ENCODE peak calls at places on chromosomes 3 and 15, in five cellular contexts. One of them, this sample, is unnamed.

GRCh38 chr3:196414469-196414868 is 17.8 kb downstream of the UBXN7 start:
- DNase-seq in NCI-H146: no peak
- DNase-seq in fibroblast of mammary gland: no peak
- DNase-seq in ELF-1: no peak
- DNase-seq in NCI-H748 treated with DMSO at 0.1 percent for 48 hours: no peak
- DNase-seq in this sample: no peak

GRCh38 chr3:14042680-14043079 is 82.0 kb downstream of the CHCHD4 start:
- DNase-seq in NCI-H146: no peak
- DNase-seq in fibroblast of mammary gland: peak; percentile 37
- DNase-seq in ELF-1: no peak
- DNase-seq in NCI-H748 treated with DMSO at 0.1 percent for 48 hours: no peak
- DNase-seq in this sample: no peak

GRCh38 chr3:186152889-186153292 is 44.0 kb upstream of the ETV5 start:
- DNase-seq in NCI-H146: no peak
- DNase-seq in fibroblast of mammary gland: no peak
- DNase-seq in ELF-1: no peak
- DNase-seq in NCI-H748 treated with DMSO at 0.1 percent for 48 hours: no peak
- DNase-seq in this sample: no peak

GRCh38 chr3:171358171-171358890 is 101.9 kb downstream of the TNIK start:
- DNase-seq in NCI-H146: no peak
- DNase-seq in fibroblast of mammary gland: no peak
- DNase-seq in ELF-1: no peak
- DNase-seq in NCI-H748 treated with DMSO at 0.1 percent for 48 hours: no peak
- DNase-seq in this sample: no peak

GRCh38 chr15:91824256-91824655 is 29.3 kb upstream of the SLCO3A1 start:
- DNase-seq in NCI-H146: no peak
- DNase-seq in fibroblast of mammary gland: peak; percentile 4
- DNase-seq in ELF-1: no peak
- DNase-seq in NCI-H748 treated with DMSO at 0.1 percent for 48 hours: no peak
- DNase-seq in this sample: no peak

GRCh38 chr3:114627760-114628159 is 333.9 kb downstream of the TIGIT start:
- DNase-seq in NCI-H146: no peak
- DNase-seq in fibroblast of mammary gland: peak; percentile 73
- DNase-seq in ELF-1: no peak
- DNase-seq in NCI-H748 treated with DMSO at 0.1 percent for 48 hours: no peak
- DNase-seq in this sample: no peak

GRCh38 chr3:133136114-133137041 is 98.2 kb downstream of the TMEM108 start:
- DNase-seq in NCI-H146: peak; percentile 98
- DNase-seq in fibroblast of mammary gland: peak; percentile 9
- DNase-seq in ELF-1: no peak
- DNase-seq in NCI-H748 treated with DMSO at 0.1 percent for 48 hours: peak; percentile 73
- DNase-seq in this sample: no peak

GRCh38 chr3:52784021-52784621 is 6.7 kb downstream of the ITIH1 start:
- DNase-seq in NCI-H146: no peak
- DNase-seq in fibroblast of mammary gland: no peak
- DNase-seq in ELF-1: no peak
- DNase-seq in NCI-H748 treated with DMSO at 0.1 percent for 48 hours: no peak
- DNase-seq in this sample: no peak

GRCh38 chr3:46947981-46948791 is 28.4 kb downstream of the CCDC12 start:
- DNase-seq in NCI-H146: peak; percentile 23
- DNase-seq in fibroblast of mammary gland: peak; percentile 36
- DNase-seq in ELF-1: peak; percentile 59
- DNase-seq in NCI-H748 treated with DMSO at 0.1 percent for 48 hours: no peak
- DNase-seq in this sample: no peak

GRCh38 chr3:143070977-143071551 is 48.5 kb upstream of the CHST2 start:
- DNase-seq in NCI-H146: no peak
- DNase-seq in fibroblast of mammary gland: peak; percentile 89
- DNase-seq in ELF-1: peak; percentile 69
- DNase-seq in NCI-H748 treated with DMSO at 0.1 percent for 48 hours: no peak
- DNase-seq in this sample: no peak

GRCh38 chr3:38129058-38129457 is 7.9 kb downstream of the ACAA1 start:
- DNase-seq in NCI-H146: no peak
- DNase-seq in fibroblast of mammary gland: no peak
- DNase-seq in ELF-1: no peak
- DNase-seq in NCI-H748 treated with DMSO at 0.1 percent for 48 hours: no peak
- DNase-seq in this sample: no peak

GRCh38 chr3:192409838-192410683 is 317.3 kb downstream of the FGF12 start:
- DNase-seq in NCI-H146: peak; percentile 85
- DNase-seq in fibroblast of mammary gland: no peak
- DNase-seq in ELF-1: peak; percentile 21
- DNase-seq in NCI-H748 treated with DMSO at 0.1 percent for 48 hours: peak; percentile 2
- DNase-seq in this sample: peak; percentile 22

GRCh38 chr15:43880406-43881184 is 53.8 kb downstream of the WDR76 start:
- DNase-seq in NCI-H146: no peak
- DNase-seq in fibroblast of mammary gland: peak; percentile 38
- DNase-seq in ELF-1: no peak
- DNase-seq in NCI-H748 treated with DMSO at 0.1 percent for 48 hours: no peak
- DNase-seq in this sample: no peak

GRCh38 chr3:50924638-50925037 is 249.9 kb downstream of the DOCK3 start:
- DNase-seq in NCI-H146: no peak
- DNase-seq in fibroblast of mammary gland: no peak
- DNase-seq in ELF-1: no peak
- DNase-seq in NCI-H748 treated with DMSO at 0.1 percent for 48 hours: no peak
- DNase-seq in this sample: no peak

GRCh38 chr15:97115764-97116075 is 785.2 kb downstream of the NR2F2 start:
- DNase-seq in NCI-H146: no peak
- DNase-seq in fibroblast of mammary gland: no peak
- DNase-seq in ELF-1: no peak
- DNase-seq in NCI-H748 treated with DMSO at 0.1 percent for 48 hours: no peak
- DNase-seq in this sample: no peak

GRCh38 chr15:27492021-27492621 is 521.1 kb downstream of the GABRG3 start:
- DNase-seq in NCI-H146: no peak
- DNase-seq in fibroblast of mammary gland: no peak
- DNase-seq in ELF-1: no peak
- DNase-seq in NCI-H748 treated with DMSO at 0.1 percent for 48 hours: no peak
- DNase-seq in this sample: no peak

GRCh38 chr3:131669590-131669989 is 166.8 kb upstream of the MRPL3 start:
- DNase-seq in NCI-H146: no peak
- DNase-seq in fibroblast of mammary gland: no peak
- DNase-seq in ELF-1: no peak
- DNase-seq in NCI-H748 treated with DMSO at 0.1 percent for 48 hours: no peak
- DNase-seq in this sample: no peak

GRCh38 chr3:27380433-27381357 is 11.5 kb upstream of the NEK10 start:
- DNase-seq in NCI-H146: no peak
- DNase-seq in fibroblast of mammary gland: no peak
- DNase-seq in ELF-1: no peak
- DNase-seq in NCI-H748 treated with DMSO at 0.1 percent for 48 hours: no peak
- DNase-seq in this sample: no peak

GRCh38 chr15:67244966-67245478 is 9.4 kb downstream of the AAGAB start:
- DNase-seq in NCI-H146: no peak
- DNase-seq in fibroblast of mammary gland: peak; percentile 85
- DNase-seq in ELF-1: no peak
- DNase-seq in NCI-H748 treated with DMSO at 0.1 percent for 48 hours: no peak
- DNase-seq in this sample: no peak

GRCh38 chr3:106514431-106514830 is 645.6 kb upstream of the CBLB start:
- DNase-seq in NCI-H146: no peak
- DNase-seq in fibroblast of mammary gland: no peak
- DNase-seq in ELF-1: no peak
- DNase-seq in NCI-H748 treated with DMSO at 0.1 percent for 48 hours: no peak
- DNase-seq in this sample: no peak

GRCh38 chr15:101328001-101328400 is 33.0 kb upstream of the SNRPA1 start:
- DNase-seq in NCI-H146: no peak
- DNase-seq in fibroblast of mammary gland: no peak
- DNase-seq in ELF-1: no peak
- DNase-seq in NCI-H748 treated with DMSO at 0.1 percent for 48 hours: no peak
- DNase-seq in this sample: no peak

GRCh38 chr3:157336252-157337009 is 100.2 kb upstream of the PTX3 start:
- DNase-seq in NCI-H146: peak; percentile 31
- DNase-seq in fibroblast of mammary gland: peak; percentile 16
- DNase-seq in ELF-1: no peak
- DNase-seq in NCI-H748 treated with DMSO at 0.1 percent for 48 hours: no peak
- DNase-seq in this sample: no peak

GRCh38 chr3:114178770-114179368 is at the start of gene DRD3:
- DNase-seq in NCI-H146: no peak
- DNase-seq in fibroblast of mammary gland: peak; percentile 46
- DNase-seq in ELF-1: peak; percentile 60
- DNase-seq in NCI-H748 treated with DMSO at 0.1 percent for 48 hours: no peak
- DNase-seq in this sample: peak; percentile 51

GRCh38 chr15:39213385-39213840 is 367.5 kb upstream of the THBS1 start:
- DNase-seq in NCI-H146: no peak
- DNase-seq in fibroblast of mammary gland: peak; percentile 86
- DNase-seq in ELF-1: peak; percentile 94
- DNase-seq in NCI-H748 treated with DMSO at 0.1 percent for 48 hours: no peak
- DNase-seq in this sample: peak; percentile 27

GRCh38 chr3:4597204-4597985 is 104.2 kb downstream of the ITPR1 start:
- DNase-seq in NCI-H146: no peak
- DNase-seq in fibroblast of mammary gland: peak; percentile 53
- DNase-seq in ELF-1: no peak
- DNase-seq in NCI-H748 treated with DMSO at 0.1 percent for 48 hours: no peak
- DNase-seq in this sample: no peak

GRCh38 chr3:197374951-197375560 is 76.6 kb upstream of the DLG1 start:
- DNase-seq in NCI-H146: no peak
- DNase-seq in fibroblast of mammary gland: no peak
- DNase-seq in ELF-1: no peak
- DNase-seq in NCI-H748 treated with DMSO at 0.1 percent for 48 hours: no peak
- DNase-seq in this sample: no peak

GRCh38 chr3:128143496-128143895 is 9.8 kb upstream of the EEFSEC start:
- DNase-seq in NCI-H146: no peak
- DNase-seq in fibroblast of mammary gland: no peak
- DNase-seq in ELF-1: no peak
- DNase-seq in NCI-H748 treated with DMSO at 0.1 percent for 48 hours: no peak
- DNase-seq in this sample: no peak

GRCh38 chr15:34691024-34691423 is 63.8 kb downstream of the GJD2 start:
- DNase-seq in NCI-H146: no peak
- DNase-seq in fibroblast of mammary gland: peak; percentile 27
- DNase-seq in ELF-1: no peak
- DNase-seq in NCI-H748 treated with DMSO at 0.1 percent for 48 hours: no peak
- DNase-seq in this sample: no peak

GRCh38 chr3:53337167-53337940 is 10.0 kb downstream of the DCP1A start:
- DNase-seq in NCI-H146: no peak
- DNase-seq in fibroblast of mammary gland: no peak
- DNase-seq in ELF-1: no peak
- DNase-seq in NCI-H748 treated with DMSO at 0.1 percent for 48 hours: no peak
- DNase-seq in this sample: no peak

This sample was measured in neural crest cell.